ENCODE peak calls at places on chromosomes 11 and 22, in seven cellular contexts. T, E, R, I, N, K and O are unnamed samples.

GRCh38 chr11:106821291-106821690 is 197.0 kb downstream of the GUCY1A2 start:
- DNase-seq in I (peak; percentile 14), T (no peak), K (no peak), N (no peak), E (no peak), R (no peak), O (no peak)

GRCh38 chr22:25162561-25162960 is 37.1 kb upstream of the CRYBB3 start:
- DNase-seq in I (no peak), N (no peak), K (no peak), E (no peak), T (no peak), R (no peak), O (no peak)

GRCh38 chr11:122852071-122852831 is 14.0 kb downstream of the CRTAM start:
- DNase-seq in K (no peak), I (no peak), N (peak; percentile 22), R (no peak), T (no peak), E (no peak), O (no peak)

GRCh38 chr11:43806976-43807375 is 73.7 kb upstream of the ALKBH3 start:
- DNase-seq in N (no peak), I (no peak), T (no peak), R (no peak), E (no peak), K (no peak), O (no peak)

GRCh38 chr22:17131686-17132085 is 10.5 kb upstream of the TMEM121B start:
- DNase-seq in T (no peak), I (peak; percentile 78), N (no peak), K (peak; percentile 25), E (peak; percentile 80), R (no peak), O (peak; percentile 0)

GRCh38 chr11:102266111-102266510 is 51.2 kb upstream of the BIRC3 start:
- DNase-seq in N (no peak), I (no peak), K (no peak), E (no peak), T (no peak), R (no peak), O (no peak)

GRCh38 chr11:45092901-45093760 is 53.3 kb upstream of the PRDM11 start:
- DNase-seq in K (no peak), R (peak; percentile 23), T (no peak), E (peak; percentile 24), I (no peak), N (peak; percentile 51), O (peak; percentile 89)

GRCh38 chr11:45087761-45088160 is 58.7 kb upstream of the PRDM11 start:
- DNase-seq in K (no peak), E (no peak), R (no peak), I (no peak), T (no peak), N (no peak), O (no peak)

GRCh38 chr11:9385288-9385902 is 943 bp downstream of the IPO7 start:
- DNase-seq in N (no peak), K (no peak), I (no peak), E (peak; percentile 45), R (peak; percentile 59), T (no peak), O (peak; percentile 53)

GRCh38 chr11:123137496-123138270 is 57.4 kb downstream of the CLMP start:
- DNase-seq in E (no peak), I (peak; percentile 85), N (peak; percentile 86), T (no peak), K (no peak), R (peak; percentile 47), O (no peak)

GRCh38 chr11:46611526-46612304 is 5.3 kb downstream of the HARBI1 start:
- DNase-seq in T (no peak), E (no peak), I (no peak), R (peak; percentile 35), N (no peak), K (no peak), O (no peak)

GRCh38 chr11:128921790-128922189 is 20.9 kb downstream of the TP53AIP1 start:
- DNase-seq in I (no peak), R (no peak), T (no peak), N (no peak), E (no peak), K (no peak), O (no peak)

GRCh38 chr11:122864386-122864785 is 18.2 kb upstream of the JHY start:
- DNase-seq in K (no peak), E (no peak), R (no peak), T (no peak), N (no peak), I (no peak), O (no peak)

GRCh38 chr22:27632451-27633295 is 168.9 kb downstream of the MN1 start:
- DNase-seq in R (no peak), E (no peak), I (no peak), K (no peak), N (no peak), T (no peak), O (peak; percentile 1)

GRCh38 chr22:26170112-26170492 is 840 bp downstream of the SEZ6L start:
- DNase-seq in N (no peak), I (peak; percentile 27), E (peak; percentile 23), R (no peak), K (no peak), T (no peak), O (no peak)

GRCh38 chr11:119206512-119207299 is 567 bp downstream of the CBL start:
- DNase-seq in T (peak; percentile 41), R (no peak), I (peak; percentile 77), K (no peak), N (no peak), E (no peak), O (no peak)